ENCODE peak calls at places on chromosomes 7 and 10, in ten cellular contexts. One of them, this sample, is unnamed.

GRCh38 chr7:107891619-107892366 is 810 bp downstream of the DLD start:
- DNase-seq in A549: peak; percentile 21
- DNase-seq in naive thymus-derived CD8-positive, alpha-beta T cell: no peak
- DNase-seq in fibroblast of the aortic adventitia: peak; percentile 47
- DNase-seq in left ventricle myocardium superior: no peak
- DNase-seq in GM12892: no peak
- DNase-seq in dermis microvascular lymphatic vessel endothelial cell: peak; percentile 74
- DNase-seq in NCI-H2029 treated with DMSO at 0.1 percent for 48 hours: no peak
- DNase-seq in T-cell: peak; percentile 10
- DNase-seq in heart right ventricle: no peak
- DNase-seq in this sample: no peak

GRCh38 chr10:17736223-17736622 is 15.8 kb upstream of the TMEM236 start:
- DNase-seq in A549: no peak
- DNase-seq in naive thymus-derived CD8-positive, alpha-beta T cell: no peak
- DNase-seq in fibroblast of the aortic adventitia: no peak
- DNase-seq in left ventricle myocardium superior: no peak
- DNase-seq in GM12892: no peak
- DNase-seq in dermis microvascular lymphatic vessel endothelial cell: no peak
- DNase-seq in NCI-H2029 treated with DMSO at 0.1 percent for 48 hours: no peak
- DNase-seq in T-cell: no peak
- DNase-seq in heart right ventricle: no peak
- DNase-seq in this sample: no peak

GRCh38 chr7:133629696-133630095 is 376.8 kb downstream of the EXOC4 start:
- DNase-seq in A549: no peak
- DNase-seq in naive thymus-derived CD8-positive, alpha-beta T cell: no peak
- DNase-seq in fibroblast of the aortic adventitia: no peak
- DNase-seq in left ventricle myocardium superior: no peak
- DNase-seq in GM12892: no peak
- DNase-seq in dermis microvascular lymphatic vessel endothelial cell: no peak
- DNase-seq in NCI-H2029 treated with DMSO at 0.1 percent for 48 hours: no peak
- DNase-seq in T-cell: no peak
- DNase-seq in heart right ventricle: no peak
- DNase-seq in this sample: no peak

GRCh38 chr7:47552631-47553030 is 29.3 kb downstream of the TNS3 start:
- DNase-seq in A549: no peak
- DNase-seq in naive thymus-derived CD8-positive, alpha-beta T cell: no peak
- DNase-seq in fibroblast of the aortic adventitia: peak; percentile 80
- DNase-seq in left ventricle myocardium superior: no peak
- DNase-seq in GM12892: no peak
- DNase-seq in dermis microvascular lymphatic vessel endothelial cell: no peak
- DNase-seq in NCI-H2029 treated with DMSO at 0.1 percent for 48 hours: no peak
- DNase-seq in T-cell: no peak
- DNase-seq in heart right ventricle: no peak
- DNase-seq in this sample: no peak

GRCh38 chr7:38211940-38212339 is 33.9 kb downstream of the STARD3NL start:
- DNase-seq in A549: no peak
- DNase-seq in naive thymus-derived CD8-positive, alpha-beta T cell: no peak
- DNase-seq in fibroblast of the aortic adventitia: peak; percentile 64
- DNase-seq in left ventricle myocardium superior: peak; percentile 43
- DNase-seq in GM12892: no peak
- DNase-seq in dermis microvascular lymphatic vessel endothelial cell: peak; percentile 87
- DNase-seq in NCI-H2029 treated with DMSO at 0.1 percent for 48 hours: no peak
- DNase-seq in T-cell: no peak
- DNase-seq in heart right ventricle: no peak
- DNase-seq in this sample: no peak

GRCh38 chr7:157607218-157607617 is 270.4 kb downstream of the DNAJB6 start:
- DNase-seq in A549: no peak
- DNase-seq in naive thymus-derived CD8-positive, alpha-beta T cell: no peak
- DNase-seq in fibroblast of the aortic adventitia: no peak
- DNase-seq in left ventricle myocardium superior: no peak
- DNase-seq in GM12892: no peak
- DNase-seq in dermis microvascular lymphatic vessel endothelial cell: no peak
- DNase-seq in NCI-H2029 treated with DMSO at 0.1 percent for 48 hours: no peak
- DNase-seq in T-cell: no peak
- DNase-seq in heart right ventricle: no peak
- DNase-seq in this sample: no peak

GRCh38 chr7:91034459-91035368 is 229.5 kb upstream of the FZD1 start:
- DNase-seq in A549: peak; percentile 25
- DNase-seq in naive thymus-derived CD8-positive, alpha-beta T cell: no peak
- DNase-seq in fibroblast of the aortic adventitia: peak; percentile 79
- DNase-seq in left ventricle myocardium superior: no peak
- DNase-seq in GM12892: peak; percentile 6
- DNase-seq in dermis microvascular lymphatic vessel endothelial cell: peak; percentile 45
- DNase-seq in NCI-H2029 treated with DMSO at 0.1 percent for 48 hours: peak; percentile 72
- DNase-seq in T-cell: no peak
- DNase-seq in heart right ventricle: peak; percentile 65
- DNase-seq in this sample: peak; percentile 26

GRCh38 chr7:134432296-134433152 is 26.4 kb downstream of the AKR1B1 start:
- DNase-seq in A549: peak; percentile 99
- DNase-seq in naive thymus-derived CD8-positive, alpha-beta T cell: peak; percentile 72
- DNase-seq in fibroblast of the aortic adventitia: peak; percentile 95
- DNase-seq in left ventricle myocardium superior: peak; percentile 90
- DNase-seq in GM12892: peak; percentile 62
- DNase-seq in dermis microvascular lymphatic vessel endothelial cell: peak; percentile 94
- DNase-seq in NCI-H2029 treated with DMSO at 0.1 percent for 48 hours: peak; percentile 40
- DNase-seq in T-cell: peak; percentile 58
- DNase-seq in heart right ventricle: peak; percentile 87
- DNase-seq in this sample: peak; percentile 84

GRCh38 chr7:28804990-28805389 is 153.1 kb downstream of the TRIL start:
- DNase-seq in A549: peak; percentile 19
- DNase-seq in naive thymus-derived CD8-positive, alpha-beta T cell: no peak
- DNase-seq in fibroblast of the aortic adventitia: peak; percentile 81
- DNase-seq in left ventricle myocardium superior: no peak
- DNase-seq in GM12892: no peak
- DNase-seq in dermis microvascular lymphatic vessel endothelial cell: no peak
- DNase-seq in NCI-H2029 treated with DMSO at 0.1 percent for 48 hours: no peak
- DNase-seq in T-cell: no peak
- DNase-seq in heart right ventricle: no peak
- DNase-seq in this sample: peak; percentile 44

GRCh38 chr7:116185956-116186355 is 24.4 kb upstream of the TES start:
- DNase-seq in A549: no peak
- DNase-seq in naive thymus-derived CD8-positive, alpha-beta T cell: no peak
- DNase-seq in fibroblast of the aortic adventitia: no peak
- DNase-seq in left ventricle myocardium superior: no peak
- DNase-seq in GM12892: no peak
- DNase-seq in dermis microvascular lymphatic vessel endothelial cell: no peak
- DNase-seq in NCI-H2029 treated with DMSO at 0.1 percent for 48 hours: no peak
- DNase-seq in T-cell: no peak
- DNase-seq in heart right ventricle: no peak
- DNase-seq in this sample: no peak